ENCODE peak calls at places on chromosomes 6 and 20, in ten cellular contexts. Q is neural crest cell, M is IMR-90, G is thyroid gland, J is fibroblast of pulmonary artery, U is A673, N is vagina, O is heart right ventricle, Y is glutamatergic neuron, X is transverse colon. T is an unnamed sample.

GRCh38 chr6:133983099-133983939 is 30.3 kb downstream of the TBPL1 start:
- DNase-seq in Q (no peak), M (peak), G (no peak), J (peak), U (peak), N (no peak), O (no peak), Y (no peak), X (no peak), T (no peak)

GRCh38 chr6:42263165-42263852 is 45.6 kb upstream of the MRPS10 start:
- DNase-seq in Q (no peak), M (no peak), G (no peak), J (no peak), U (no peak), N (no peak), O (no peak), Y (no peak), X (no peak), T (no peak)

GRCh38 chr6:53054532-53054931 is 10.7 kb upstream of the FBXO9 start:
- DNase-seq in Q (no peak), M (no peak), G (no peak), J (no peak), U (no peak), N (no peak), O (no peak), Y (no peak), X (no peak), T (no peak)

GRCh38 chr6:12296255-12296573 is 6.1 kb downstream of the EDN1 start:
- DNase-seq in Q (no peak), M (peak), G (no peak), J (peak), U (no peak), N (no peak), O (no peak), Y (no peak), X (peak), T (no peak)

GRCh38 chr6:35385457-35386202 is 43.3 kb downstream of the PPARD start:
- DNase-seq in Q (no peak), M (no peak), G (peak), J (peak), U (no peak), N (no peak), O (no peak), Y (no peak), X (peak), T (no peak)

GRCh38 chr6:5085638-5086293 is 625 bp downstream of the PPP1R3G start:
- DNase-seq in Q (peak), M (peak), G (peak), J (peak), U (peak), N (no peak), O (no peak), Y (peak), X (peak), T (no peak)

GRCh38 chr6:145669627-145670034 is 65.7 kb downstream of the EPM2A start:
- DNase-seq in Q (no peak), M (peak), G (no peak), J (peak), U (peak), N (no peak), O (no peak), Y (no peak), X (no peak), T (no peak)

GRCh38 chr6:13454286-13455221 is 32.8 kb downstream of the GFOD1 start:
- DNase-seq in Q (no peak), M (peak), G (peak), J (peak), U (peak), N (peak), O (peak), Y (no peak), X (peak), T (no peak)

GRCh38 chr6:44630125-44631028 is 242.9 kb downstream of the CDC5L start:
- DNase-seq in Q (peak), M (peak), G (peak), J (peak), U (peak), N (no peak), O (no peak), Y (peak), X (peak), T (no peak)

GRCh38 chr6:33208089-33208967 is at the start of gene RING1:
- DNase-seq in Q (peak), M (peak), G (peak), J (peak), U (peak), N (no peak), O (peak), Y (peak), X (peak), T (peak)

GRCh38 chr6:75206338-75207210 is 721 bp upstream of the COL12A1 start:
- DNase-seq in Q (no peak), M (no peak), G (no peak), J (peak), U (no peak), N (no peak), O (no peak), Y (peak), X (no peak), T (no peak)

GRCh38 chr6:32370510-32370909 is 1.2 kb downstream of the TSBP1 start:
- DNase-seq in Q (no peak), M (no peak), G (no peak), J (peak), U (no peak), N (no peak), O (no peak), Y (no peak), X (no peak), T (no peak)

GRCh38 chr20:47551841-47552240 is 50.2 kb downstream of the NCOA3 start:
- DNase-seq in Q (no peak), M (no peak), G (no peak), J (no peak), U (no peak), N (no peak), O (no peak), Y (no peak), X (no peak), T (no peak)

GRCh38 chr6:30743099-30744053 is 889 bp upstream of the FLOT1 start:
- DNase-seq in Q (no peak), M (peak), G (peak), J (peak), U (peak), N (no peak), O (no peak), Y (peak), X (peak), T (no peak)

GRCh38 chr6:122609881-122610689 is at the start of gene PKIB:
- DNase-seq in Q (peak), M (peak), G (peak), J (peak), U (peak), N (no peak), O (peak), Y (peak), X (peak), T (peak)

GRCh38 chr6:63802606-63803206 is 167.1 kb downstream of the PHF3 start:
- DNase-seq in Q (no peak), M (peak), G (no peak), J (peak), U (peak), N (no peak), O (no peak), Y (no peak), X (no peak), T (no peak)

GRCh38 chr6:2859325-2859700 is 17.6 kb upstream of the SERPINB1 start:
- DNase-seq in Q (no peak), M (no peak), G (no peak), J (no peak), U (no peak), N (no peak), O (no peak), Y (no peak), X (no peak), T (no peak)

GRCh38 chr6:170132011-170132521 is 158.8 kb downstream of the DLL1 start:
- DNase-seq in Q (no peak), M (no peak), G (no peak), J (no peak), U (no peak), N (no peak), O (no peak), Y (no peak), X (no peak), T (peak)

GRCh38 chr6:69096681-69097080 is 461.6 kb downstream of the ADGRB3 start:
- DNase-seq in Q (no peak), M (no peak), G (no peak), J (no peak), U (no peak), N (no peak), O (no peak), Y (no peak), X (no peak), T (no peak)

GRCh38 chr20:50720582-50720981 is 10.8 kb upstream of the PARD6B start:
- DNase-seq in Q (no peak), M (no peak), G (no peak), J (no peak), U (no peak), N (no peak), O (no peak), Y (no peak), X (no peak), T (no peak)

GRCh38 chr20:64079273-64080012 is at the start of gene RGS19:
- DNase-seq in Q (peak), M (peak), G (peak), J (peak), U (peak), N (no peak), O (peak), Y (peak), X (peak), T (peak)

GRCh38 chr6:163814494-163815364 is 400.2 kb downstream of the QKI start:
- DNase-seq in Q (no peak), M (peak), G (peak), J (peak), U (peak), N (no peak), O (no peak), Y (no peak), X (no peak), T (no peak)

GRCh38 chr6:24831771-24832718 is 33.3 kb upstream of the ARMH2 start:
- DNase-seq in Q (no peak), M (peak), G (no peak), J (no peak), U (no peak), N (no peak), O (no peak), Y (no peak), X (no peak), T (no peak)

GRCh38 chr6:120951258-120951657 is 383.0 kb downstream of the TBC1D32 start:
- DNase-seq in Q (no peak), M (no peak), G (no peak), J (no peak), U (no peak), N (no peak), O (no peak), Y (no peak), X (no peak), T (no peak)

GRCh38 chr20:24149881-24150307 is 161.3 kb upstream of the GGTLC1 start:
- DNase-seq in Q (peak), M (no peak), G (peak), J (no peak), U (no peak), N (peak), O (peak), Y (peak), X (no peak), T (no peak)

GRCh38 chr6:1473166-1473565 is 83.8 kb downstream of the FOXF2 start:
- DNase-seq in Q (no peak), M (no peak), G (no peak), J (no peak), U (no peak), N (no peak), O (no peak), Y (no peak), X (no peak), T (no peak)

GRCh38 chr6:169241688-169242350 is 11.8 kb downstream of the THBS2 start:
- DNase-seq in Q (no peak), M (no peak), G (no peak), J (no peak), U (no peak), N (no peak), O (no peak), Y (no peak), X (no peak), T (no peak)

GRCh38 chr6:87706187-87706966 is 4.3 kb upstream of the AKIRIN2 start:
- DNase-seq in Q (no peak), M (peak), G (no peak), J (peak), U (no peak), N (no peak), O (no peak), Y (no peak), X (no peak), T (no peak)

GRCh38 chr6:110520188-110520956 is 44.0 kb upstream of the SLC22A16 start:
- DNase-seq in Q (no peak), M (no peak), G (no peak), J (no peak), U (no peak), N (peak), O (no peak), Y (no peak), X (no peak), T (no peak)

GRCh38 chr6:110517034-110517433 is 40.6 kb upstream of the SLC22A16 start:
- DNase-seq in Q (no peak), M (no peak), G (no peak), J (no peak), U (no peak), N (no peak), O (no peak), Y (no peak), X (no peak), T (no peak)

GRCh38 chr6:110520992-110521543 is 44.7 kb upstream of the SLC22A16 start:
- DNase-seq in Q (no peak), M (no peak), G (no peak), J (no peak), U (no peak), N (peak), O (no peak), Y (no peak), X (no peak), T (no peak)

GRCh38 chr6:110517601-110518280 is 41.3 kb upstream of the SLC22A16 start:
- DNase-seq in Q (no peak), M (no peak), G (no peak), J (peak), U (no peak), N (peak), O (no peak), Y (no peak), X (no peak), T (no peak)

DNA sequence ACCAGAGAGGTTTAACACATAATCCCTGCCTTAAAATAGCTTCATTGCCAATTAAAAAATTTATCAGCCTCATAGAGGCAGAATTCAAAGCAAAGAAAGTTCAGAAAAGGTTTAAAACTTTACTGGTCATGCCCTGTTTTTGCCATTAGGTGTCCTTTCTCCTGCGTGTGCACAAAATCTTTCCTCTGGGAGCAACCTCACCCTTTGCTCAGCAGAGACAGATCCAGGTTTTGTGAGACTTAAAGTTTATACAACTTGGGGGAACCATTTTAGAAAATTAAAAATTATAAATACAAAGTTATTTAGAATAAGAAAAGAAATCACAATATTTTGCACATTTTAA is 41.8 kb upstream of the SLC22A16 start:
- DNase-seq in Q (no peak), M (peak), G (no peak), J (peak), U (peak), N (no peak), O (no peak), Y (no peak), X (no peak), T (no peak)
- TF ChIP-seq CTCF in Q (peak), M (peak), G (no peak), J (peak), U (peak), N (no peak), O (peak), Y (peak), X (no peak), T (peak)

GRCh38 chr6:83921315-83921714 is 61.8 kb downstream of the CYB5R4 start:
- DNase-seq in Q (no peak), M (no peak), G (no peak), J (no peak), U (no peak), N (no peak), O (no peak), Y (no peak), X (no peak), T (no peak)
- TF ChIP-seq CTCF in Q (no peak), M (no peak), G (no peak), J (no peak), U (no peak), N (no peak), O (no peak), Y (no peak), X (no peak), T (no peak)

GRCh38 chr6:51494342-51494741 is 593.1 kb downstream of the PKHD1 start:
- DNase-seq in Q (no peak), M (no peak), G (no peak), J (no peak), U (no peak), N (no peak), O (no peak), Y (no peak), X (no peak), T (no peak)
- TF ChIP-seq CTCF in Q (peak), M (no peak), G (no peak), J (no peak), U (peak), N (no peak), O (no peak), Y (peak), X (no peak), T (peak)

DNA sequence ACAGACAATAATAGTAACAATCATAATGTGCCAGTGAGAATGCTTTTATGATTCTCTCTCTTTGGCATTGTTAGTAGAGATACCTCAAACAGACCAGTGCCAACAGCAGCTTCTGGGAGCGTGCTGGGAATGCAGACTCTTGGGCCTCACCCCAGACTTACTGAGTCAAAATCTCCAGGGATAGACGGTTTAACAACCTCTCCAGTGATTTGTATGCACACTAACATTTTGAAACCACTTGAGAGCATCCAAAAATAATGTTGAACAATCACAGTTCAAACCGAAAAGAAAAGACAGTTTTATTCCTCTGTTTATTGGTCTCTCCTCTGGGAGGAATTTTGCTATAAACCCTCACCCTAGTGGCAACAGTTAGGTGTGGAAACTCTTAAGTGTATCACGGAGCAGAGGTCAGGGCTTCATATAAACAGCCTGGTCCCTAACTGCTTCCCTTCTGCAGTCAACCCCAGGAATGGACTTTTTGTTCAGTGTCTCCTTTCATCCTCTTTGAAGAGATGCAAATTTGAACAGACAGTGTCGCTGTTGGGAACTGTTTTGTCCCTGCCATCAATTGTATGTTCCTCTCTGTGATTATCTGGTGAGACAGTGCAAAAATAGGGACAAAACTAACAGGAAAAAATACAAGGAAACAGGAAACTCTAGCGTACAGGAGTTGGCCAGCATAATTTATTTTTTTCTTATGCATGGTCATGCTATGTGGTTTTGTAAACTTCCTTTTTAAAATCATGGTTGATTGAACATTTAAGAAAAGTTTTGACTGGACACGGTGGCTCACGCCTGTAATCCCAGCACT is 162.4 kb upstream of the BTBD3 start:
- DNase-seq in Q (no peak), M (no peak), G (no peak), J (no peak), U (peak), N (no peak), O (no peak), Y (no peak), X (no peak), T (no peak)
- TF ChIP-seq CTCF in Q (no peak), M (no peak), G (no peak), J (no peak), U (peak), N (no peak), O (peak), Y (no peak), X (no peak), T (no peak)

GRCh38 chr6:154123131-154123530 is 84.1 kb downstream of the OPRM1 start:
- DNase-seq in Q (no peak), M (no peak), G (no peak), J (no peak), U (no peak), N (no peak), O (no peak), Y (no peak), X (no peak), T (no peak)
- TF ChIP-seq CTCF in Q (no peak), M (no peak), G (no peak), J (no peak), U (no peak), N (no peak), O (no peak), Y (no peak), X (no peak), T (no peak)

DNA sequence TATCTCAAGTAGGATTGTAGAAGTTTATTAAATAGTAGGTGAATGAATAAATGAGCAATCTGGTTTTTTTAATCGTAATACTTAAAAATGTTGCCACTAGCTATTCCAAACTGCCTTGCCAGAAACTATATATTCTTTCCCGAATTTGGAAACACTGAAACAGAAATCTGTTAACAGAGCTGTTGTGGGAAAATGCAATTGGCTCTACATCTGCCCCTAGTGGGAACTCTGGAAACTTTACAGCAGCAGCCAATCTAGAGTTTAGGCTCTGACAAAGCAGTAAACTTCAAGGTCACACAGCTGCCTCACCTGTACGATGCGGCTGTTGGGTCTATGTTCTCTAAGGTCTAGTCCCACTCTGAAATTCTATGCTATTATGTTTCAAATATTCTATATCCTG is 41.7 kb downstream of the SYNE1 start:
- DNase-seq in Q (no peak), M (peak), G (no peak), J (peak), U (peak), N (no peak), O (no peak), Y (no peak), X (no peak), T (no peak)
- TF ChIP-seq CTCF in Q (peak), M (peak), G (peak), J (peak), U (peak), N (no peak), O (peak), Y (peak), X (no peak), T (peak)

DNA sequence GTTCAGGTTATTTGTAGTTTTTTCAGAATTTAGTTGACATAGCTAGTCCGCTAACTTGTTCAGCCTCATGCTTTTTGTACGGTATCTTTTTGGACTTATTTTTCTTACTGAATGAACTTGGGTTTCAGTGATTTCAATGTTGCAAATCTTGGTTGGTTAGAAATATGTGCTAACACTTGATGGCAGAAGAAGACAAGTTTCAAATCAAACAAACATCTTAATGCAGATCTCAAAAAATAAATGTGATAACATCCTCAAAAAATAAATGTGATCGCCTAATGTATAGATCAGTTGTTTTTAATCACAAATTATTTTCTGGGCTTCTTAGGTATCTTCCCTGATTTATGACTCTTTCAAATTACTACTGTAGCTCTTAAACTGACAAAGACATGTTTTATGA is 70.6 kb downstream of the AKAP7 start:
- DNase-seq in Q (no peak), M (no peak), G (no peak), J (no peak), U (no peak), N (no peak), O (no peak), Y (no peak), X (no peak), T (no peak)
- TF ChIP-seq CTCF in Q (no peak), M (no peak), G (no peak), J (no peak), U (peak), N (no peak), O (no peak), Y (no peak), X (no peak), T (no peak)

T was measured in type B pancreatic cell.